ENCODE peak calls at places on chromosomes 6 and 20, in four cellular contexts. One of them, this sample, is unnamed.

GRCh38 chr6:16494781-16495180 is 256.4 kb downstream of the GMPR start:
- DNase-seq in IMR-90: peak
- DNase-seq in GM10248: peak
- DNase-seq in heart left ventricle: no peak
- DNase-seq in this sample: no peak

GRCh38 chr6:36984581-36985383 is 1.2 kb downstream of the MTCH1 start:
- DNase-seq in IMR-90: peak
- DNase-seq in heart left ventricle: peak
- DNase-seq in GM10248: no peak
- DNase-seq in this sample: peak

GRCh38 chr6:7392402-7392801 is 2.8 kb downstream of the RIOK1 start:
- DNase-seq in IMR-90: no peak
- DNase-seq in heart left ventricle: no peak
- DNase-seq in GM10248: no peak
- DNase-seq in this sample: no peak

GRCh38 chr6:39777218-39777617 is 15.0 kb upstream of the DAAM2 start:
- DNase-seq in GM10248: no peak
- DNase-seq in IMR-90: no peak
- DNase-seq in heart left ventricle: no peak
- DNase-seq in this sample: no peak

GRCh38 chr6:28809947-28810654 is 113.7 kb downstream of the TRIM27 start:
- DNase-seq in GM10248: no peak
- DNase-seq in IMR-90: no peak
- DNase-seq in heart left ventricle: no peak
- DNase-seq in this sample: no peak

GRCh38 chr20:24066075-24066700 is 77.6 kb upstream of the GGTLC1 start:
- DNase-seq in heart left ventricle: no peak
- DNase-seq in IMR-90: no peak
- DNase-seq in GM10248: no peak
- DNase-seq in this sample: no peak

GRCh38 chr6:20952605-20953004 is 418.3 kb downstream of the CDKAL1 start:
- DNase-seq in GM10248: no peak
- DNase-seq in IMR-90: peak
- DNase-seq in heart left ventricle: no peak
- DNase-seq in this sample: no peak

GRCh38 chr6:50381106-50381415 is 331.3 kb upstream of the DEFB112 start:
- DNase-seq in heart left ventricle: no peak
- DNase-seq in GM10248: no peak
- DNase-seq in IMR-90: no peak
- DNase-seq in this sample: no peak

GRCh38 chr6:136510299-136510698 is 39.9 kb downstream of the MAP7 start:
- DNase-seq in heart left ventricle: no peak
- DNase-seq in GM10248: no peak
- DNase-seq in IMR-90: no peak
- DNase-seq in this sample: no peak

GRCh38 chr6:139895205-139895793 is 520.9 kb upstream of the CITED2 start:
- DNase-seq in GM10248: no peak
- DNase-seq in heart left ventricle: no peak
- DNase-seq in IMR-90: no peak
- DNase-seq in this sample: no peak

GRCh38 chr20:41544472-41544871 is 73.7 kb downstream of the CHD6 start:
- DNase-seq in IMR-90: no peak
- DNase-seq in GM10248: no peak
- DNase-seq in heart left ventricle: no peak
- DNase-seq in this sample: no peak

GRCh38 chr20:17617212-17617867 is 47.5 kb downstream of the DSTN start:
- DNase-seq in IMR-90: no peak
- DNase-seq in heart left ventricle: peak
- DNase-seq in GM10248: peak
- DNase-seq in this sample: peak

GRCh38 chr20:57329608-57330221 is at the start of gene SPO11:
- DNase-seq in IMR-90: no peak
- DNase-seq in heart left ventricle: no peak
- DNase-seq in GM10248: no peak
- DNase-seq in this sample: no peak

GRCh38 chr6:101341926-101342325 is 51.6 kb upstream of the GRIK2 start:
- DNase-seq in IMR-90: no peak
- DNase-seq in heart left ventricle: no peak
- DNase-seq in GM10248: no peak
- DNase-seq in this sample: no peak
- TF ChIP-seq CTCF in IMR-90: no peak
- TF ChIP-seq CTCF in heart left ventricle: no peak
- TF ChIP-seq CTCF in GM10248: no peak
- TF ChIP-seq CTCF in this sample: no peak

GRCh38 chr20:47817573-47817972 is 32.3 kb upstream of the SULF2 start:
- DNase-seq in IMR-90: no peak
- DNase-seq in heart left ventricle: no peak
- DNase-seq in GM10248: no peak
- DNase-seq in this sample: no peak

GRCh38 chr20:47818466-47818865 is 33.2 kb upstream of the SULF2 start:
- DNase-seq in GM10248: no peak
- DNase-seq in heart left ventricle: no peak
- DNase-seq in IMR-90: no peak
- DNase-seq in this sample: no peak

GRCh38 chr20:47815416-47815806 is 30.1 kb upstream of the SULF2 start:
- DNase-seq in GM10248: no peak
- DNase-seq in heart left ventricle: no peak
- DNase-seq in IMR-90: no peak
- DNase-seq in this sample: no peak

GRCh38 chr20:47815866-47816265 is 30.6 kb upstream of the SULF2 start:
- DNase-seq in IMR-90: no peak
- DNase-seq in GM10248: no peak
- DNase-seq in heart left ventricle: no peak
- DNase-seq in this sample: no peak

GRCh38 chr20:47816487-47817451 is 31.5 kb upstream of the SULF2 start:
- DNase-seq in heart left ventricle: no peak
- DNase-seq in IMR-90: no peak
- DNase-seq in GM10248: no peak
- DNase-seq in this sample: no peak
- TF ChIP-seq CTCF in heart left ventricle: no peak
- TF ChIP-seq CTCF in IMR-90: no peak
- TF ChIP-seq CTCF in GM10248: no peak
- TF ChIP-seq CTCF in this sample: no peak

DNA sequence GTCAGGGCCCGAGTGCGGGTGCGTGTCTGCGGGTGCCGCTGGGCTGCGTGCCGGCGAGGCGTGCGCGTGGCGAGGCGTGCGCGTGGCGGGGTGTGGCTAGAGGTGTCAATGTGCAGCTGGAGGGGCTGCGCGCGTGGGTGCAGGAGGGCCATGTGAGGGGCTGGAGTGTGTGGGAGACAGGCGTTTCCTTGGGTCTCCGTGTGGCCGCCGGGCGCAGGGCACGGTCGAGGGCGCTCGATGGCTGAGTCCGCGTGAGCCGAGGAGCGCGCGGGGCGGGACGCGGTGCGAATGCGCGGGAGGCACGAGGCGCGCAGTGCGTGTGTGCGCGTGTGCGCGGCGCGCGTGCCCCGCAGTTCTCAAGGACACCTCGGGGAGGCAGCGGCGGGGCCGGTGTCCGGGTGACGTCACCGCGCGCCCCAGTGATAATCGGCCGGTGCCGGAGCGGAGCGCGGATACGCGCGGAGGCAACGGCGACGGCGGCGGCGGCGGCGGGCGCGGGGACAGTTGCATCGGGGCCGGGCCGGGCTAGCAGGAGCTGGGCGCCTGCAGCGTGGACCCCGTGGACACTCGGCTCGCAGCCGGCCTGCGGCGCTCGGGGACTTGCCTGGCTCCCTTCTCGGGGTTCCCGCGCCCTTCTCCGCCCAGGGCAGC is 38.7 kb downstream of the YTHDF1 start:
- DNase-seq in IMR-90: no peak
- DNase-seq in heart left ventricle: no peak
- DNase-seq in GM10248: no peak
- DNase-seq in this sample: no peak
- TF ChIP-seq CTCF in IMR-90: no peak
- TF ChIP-seq CTCF in heart left ventricle: no peak
- TF ChIP-seq CTCF in GM10248: no peak
- TF ChIP-seq CTCF in this sample: no peak

DNA sequence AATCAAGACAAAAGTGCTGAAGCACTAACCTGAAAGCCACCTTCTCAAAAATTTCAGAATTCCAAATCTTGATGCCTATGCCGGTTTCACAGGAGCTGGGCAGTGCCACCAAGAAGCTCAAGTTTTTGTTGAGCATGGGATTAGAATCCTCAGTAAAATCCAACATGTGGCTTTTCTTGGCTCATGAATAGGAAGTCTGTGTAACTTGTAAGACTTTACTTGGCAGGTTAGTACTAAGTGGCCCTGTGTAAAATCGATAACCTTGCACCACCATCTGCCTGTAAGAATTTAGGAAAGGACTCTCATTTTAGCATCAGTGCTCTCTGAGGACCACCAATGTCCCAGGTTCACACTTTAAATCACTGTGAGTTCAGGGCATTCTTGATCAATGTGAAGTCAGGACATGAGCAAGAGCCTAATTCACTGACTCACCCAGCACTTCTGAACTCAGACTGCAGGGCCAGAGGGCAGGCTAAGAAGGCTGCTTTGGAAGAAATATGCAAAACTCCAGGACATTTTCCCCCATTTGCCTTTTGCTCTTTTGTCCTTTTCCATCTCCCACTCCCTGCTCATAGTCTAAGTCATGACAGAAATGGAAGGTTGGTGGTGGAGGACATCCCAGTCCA is 113.2 kb downstream of the EDN1 start:
- DNase-seq in GM10248: no peak
- DNase-seq in heart left ventricle: no peak
- DNase-seq in IMR-90: peak
- DNase-seq in this sample: no peak
- TF ChIP-seq CTCF in GM10248: no peak
- TF ChIP-seq CTCF in heart left ventricle: no peak
- TF ChIP-seq CTCF in IMR-90: no peak
- TF ChIP-seq CTCF in this sample: no peak

DNA sequence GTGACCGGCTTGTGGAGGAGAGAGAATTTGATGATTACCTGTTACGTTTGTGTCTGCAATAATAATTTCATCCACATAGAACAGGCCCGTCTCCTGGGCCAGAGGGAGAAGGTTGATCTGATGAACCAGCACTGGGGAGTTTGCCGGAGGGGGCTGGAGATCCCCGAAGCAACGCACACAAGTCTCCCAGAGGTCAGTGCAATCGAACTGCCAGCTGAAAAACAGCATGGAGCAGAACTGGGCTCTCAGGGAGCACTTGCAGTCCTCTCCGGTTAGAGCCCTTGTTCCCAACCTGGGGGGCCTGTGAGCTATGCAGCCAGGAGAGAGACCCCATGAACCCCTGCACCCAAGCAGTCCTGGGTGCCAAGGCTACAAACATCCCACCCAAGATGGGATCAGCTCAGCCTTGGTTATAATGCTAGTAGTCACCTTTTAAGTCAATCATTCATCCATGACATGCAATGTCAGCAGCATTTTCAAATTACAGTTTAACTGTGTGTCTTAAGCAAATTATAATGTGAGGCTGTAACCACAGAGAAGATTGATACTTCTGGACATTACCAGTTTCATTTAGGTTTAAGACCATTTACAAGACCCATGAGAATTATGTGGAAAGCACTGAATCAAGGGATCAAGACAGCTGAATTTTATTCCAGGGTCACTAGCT is 34.2 kb downstream of the PKHD1 start:
- DNase-seq in heart left ventricle: no peak
- DNase-seq in IMR-90: no peak
- DNase-seq in GM10248: no peak
- DNase-seq in this sample: no peak
- TF ChIP-seq CTCF in heart left ventricle: no peak
- TF ChIP-seq CTCF in IMR-90: no peak
- TF ChIP-seq CTCF in GM10248: no peak
- TF ChIP-seq CTCF in this sample: no peak

DNA sequence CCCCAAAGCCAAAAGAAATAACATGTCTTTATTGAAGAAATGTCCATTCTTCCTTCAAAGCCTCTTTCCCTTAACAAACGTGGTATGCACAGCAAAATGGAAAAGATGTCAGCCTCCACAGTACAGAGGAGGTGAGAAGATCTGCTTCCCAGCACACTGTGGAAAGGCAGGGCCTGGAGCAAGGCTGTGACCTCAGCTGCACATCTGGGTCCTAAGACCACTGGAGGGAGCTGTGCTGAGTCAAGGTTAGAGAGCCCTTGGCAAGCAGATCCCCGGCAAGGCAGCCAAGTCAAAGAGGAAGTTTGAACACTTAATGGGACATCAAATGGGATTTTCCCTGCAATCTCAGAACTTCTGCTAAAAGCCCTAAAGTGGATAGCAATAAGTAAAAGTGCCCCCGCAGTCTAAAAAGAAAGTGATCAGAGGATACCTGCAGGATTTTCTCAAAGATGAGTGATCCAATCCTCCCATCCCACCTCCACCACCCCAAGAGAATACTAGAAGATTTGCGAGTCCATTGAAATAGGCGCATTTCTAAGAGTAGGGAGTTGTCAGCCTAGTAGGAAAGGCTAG is 39.4 kb downstream of the UNC5CL start:
- DNase-seq in heart left ventricle: peak
- DNase-seq in IMR-90: peak
- DNase-seq in GM10248: peak
- DNase-seq in this sample: peak
- TF ChIP-seq CTCF in heart left ventricle: peak
- TF ChIP-seq CTCF in IMR-90: peak
- TF ChIP-seq CTCF in GM10248: peak
- TF ChIP-seq CTCF in this sample: peak